ENCODE peak calls at places on chromosomes 12 and 14, in ten cellular contexts. One of them, this sample, is unnamed.

GRCh38 chr12:8065991-8066594 is at the start of gene C3AR1:
- DNase-seq in GM12878: no peak
- DNase-seq in cardiac fibroblast: peak
- DNase-seq in lower lobe of right lung: no peak
- DNase-seq in lower leg skin: no peak
- DNase-seq in cardiac muscle cell: peak
- DNase-seq in tibial artery: no peak
- DNase-seq in fibroblast of pulmonary artery: peak
- DNase-seq in AG10803: peak
- DNase-seq in stomach: no peak
- DNase-seq in this sample: peak

GRCh38 chr12:2980630-2981029 is 21.4 kb downstream of the TEAD4 start:
- DNase-seq in GM12878: no peak
- DNase-seq in cardiac muscle cell: no peak
- DNase-seq in cardiac fibroblast: no peak
- DNase-seq in fibroblast of pulmonary artery: no peak
- DNase-seq in tibial artery: no peak
- DNase-seq in lower leg skin: no peak
- DNase-seq in AG10803: no peak
- DNase-seq in lower lobe of right lung: no peak
- DNase-seq in stomach: no peak
- DNase-seq in this sample: no peak

GRCh38 chr12:130658561-130658960 is 57.5 kb downstream of the RIMBP2 start:
- DNase-seq in lower leg skin: no peak
- DNase-seq in fibroblast of pulmonary artery: no peak
- DNase-seq in lower lobe of right lung: no peak
- DNase-seq in cardiac fibroblast: no peak
- DNase-seq in AG10803: no peak
- DNase-seq in cardiac muscle cell: no peak
- DNase-seq in tibial artery: no peak
- DNase-seq in GM12878: no peak
- DNase-seq in stomach: no peak
- DNase-seq in this sample: no peak

GRCh38 chr12:131456301-131457027 is 254.4 kb upstream of the SFSWAP start:
- DNase-seq in lower lobe of right lung: no peak
- DNase-seq in tibial artery: no peak
- DNase-seq in cardiac muscle cell: no peak
- DNase-seq in AG10803: no peak
- DNase-seq in stomach: peak
- DNase-seq in fibroblast of pulmonary artery: no peak
- DNase-seq in lower leg skin: no peak
- DNase-seq in GM12878: no peak
- DNase-seq in cardiac fibroblast: no peak
- DNase-seq in this sample: no peak

GRCh38 chr14:28756896-28757570 is 9.6 kb upstream of the FOXG1 start:
- DNase-seq in tibial artery: no peak
- DNase-seq in GM12878: no peak
- DNase-seq in fibroblast of pulmonary artery: peak
- DNase-seq in stomach: no peak
- DNase-seq in lower lobe of right lung: no peak
- DNase-seq in cardiac muscle cell: peak
- DNase-seq in AG10803: peak
- DNase-seq in lower leg skin: no peak
- DNase-seq in cardiac fibroblast: peak
- DNase-seq in this sample: peak

GRCh38 chr12:102059343-102059742 is 2.4 kb downstream of the WASHC3 start:
- DNase-seq in stomach: no peak
- DNase-seq in cardiac fibroblast: no peak
- DNase-seq in cardiac muscle cell: no peak
- DNase-seq in tibial artery: no peak
- DNase-seq in GM12878: no peak
- DNase-seq in AG10803: no peak
- DNase-seq in fibroblast of pulmonary artery: no peak
- DNase-seq in lower leg skin: no peak
- DNase-seq in lower lobe of right lung: no peak
- DNase-seq in this sample: peak

GRCh38 chr12:75705749-75706719 is 194.6 kb upstream of the KRR1 start:
- DNase-seq in cardiac fibroblast: peak
- DNase-seq in fibroblast of pulmonary artery: peak
- DNase-seq in lower leg skin: no peak
- DNase-seq in stomach: no peak
- DNase-seq in tibial artery: no peak
- DNase-seq in GM12878: no peak
- DNase-seq in AG10803: peak
- DNase-seq in lower lobe of right lung: no peak
- DNase-seq in cardiac muscle cell: peak
- DNase-seq in this sample: peak

GRCh38 chr12:12998248-12998647 is 1.8 kb downstream of the HEBP1 start:
- DNase-seq in cardiac muscle cell: no peak
- DNase-seq in fibroblast of pulmonary artery: no peak
- DNase-seq in AG10803: no peak
- DNase-seq in lower lobe of right lung: no peak
- DNase-seq in stomach: no peak
- DNase-seq in lower leg skin: no peak
- DNase-seq in tibial artery: no peak
- DNase-seq in cardiac fibroblast: no peak
- DNase-seq in GM12878: no peak
- DNase-seq in this sample: no peak

GRCh38 chr12:108647199-108647935 is 13.7 kb upstream of the SELPLG start:
- DNase-seq in stomach: no peak
- DNase-seq in cardiac muscle cell: no peak
- DNase-seq in lower leg skin: no peak
- DNase-seq in cardiac fibroblast: no peak
- DNase-seq in tibial artery: no peak
- DNase-seq in AG10803: no peak
- DNase-seq in lower lobe of right lung: no peak
- DNase-seq in GM12878: no peak
- DNase-seq in fibroblast of pulmonary artery: no peak
- DNase-seq in this sample: no peak

GRCh38 chr12:116870306-116870705 is 10.9 kb downstream of the HRK start:
- DNase-seq in AG10803: no peak
- DNase-seq in GM12878: no peak
- DNase-seq in lower leg skin: no peak
- DNase-seq in tibial artery: no peak
- DNase-seq in lower lobe of right lung: no peak
- DNase-seq in cardiac muscle cell: no peak
- DNase-seq in cardiac fibroblast: no peak
- DNase-seq in fibroblast of pulmonary artery: no peak
- DNase-seq in stomach: no peak
- DNase-seq in this sample: no peak
- TF ChIP-seq CTCF in AG10803: no peak
- TF ChIP-seq CTCF in GM12878: no peak
- TF ChIP-seq CTCF in lower leg skin: no peak
- TF ChIP-seq CTCF in tibial artery: no peak
- TF ChIP-seq CTCF in lower lobe of right lung: no peak
- TF ChIP-seq CTCF in cardiac muscle cell: no peak
- TF ChIP-seq CTCF in cardiac fibroblast: no peak
- TF ChIP-seq CTCF in fibroblast of pulmonary artery: no peak
- TF ChIP-seq CTCF in stomach: no peak
- TF ChIP-seq CTCF in this sample: no peak

GRCh38 chr14:54192610-54193009 is 204.2 kb upstream of the CDKN3 start:
- DNase-seq in AG10803: no peak
- DNase-seq in GM12878: no peak
- DNase-seq in lower leg skin: no peak
- DNase-seq in stomach: no peak
- DNase-seq in tibial artery: no peak
- DNase-seq in cardiac muscle cell: no peak
- DNase-seq in cardiac fibroblast: no peak
- DNase-seq in lower lobe of right lung: no peak
- DNase-seq in fibroblast of pulmonary artery: no peak
- DNase-seq in this sample: no peak
- H3K4me3 ChIP-seq in AG10803: no peak
- H3K4me3 ChIP-seq in GM12878: no peak
- H3K4me3 ChIP-seq in lower leg skin: no peak
- H3K4me3 ChIP-seq in stomach: no peak
- H3K4me3 ChIP-seq in tibial artery: no peak
- H3K4me3 ChIP-seq in cardiac muscle cell: no peak
- H3K4me3 ChIP-seq in cardiac fibroblast: no peak
- H3K4me3 ChIP-seq in lower lobe of right lung: no peak
- H3K4me3 ChIP-seq in fibroblast of pulmonary artery: no peak
- H3K4me3 ChIP-seq in this sample: no peak

GRCh38 chr12:46374286-46374685 is 1.7 kb upstream of the SLC38A2 start:
- DNase-seq in lower leg skin: no peak
- DNase-seq in GM12878: no peak
- DNase-seq in fibroblast of pulmonary artery: no peak
- DNase-seq in stomach: no peak
- DNase-seq in tibial artery: no peak
- DNase-seq in cardiac fibroblast: no peak
- DNase-seq in cardiac muscle cell: no peak
- DNase-seq in AG10803: no peak
- DNase-seq in lower lobe of right lung: no peak
- DNase-seq in this sample: no peak

GRCh38 chr12:46374711-46375110 is 2.1 kb upstream of the SLC38A2 start:
- DNase-seq in lower lobe of right lung: no peak
- DNase-seq in tibial artery: no peak
- DNase-seq in lower leg skin: no peak
- DNase-seq in stomach: no peak
- DNase-seq in cardiac muscle cell: no peak
- DNase-seq in cardiac fibroblast: no peak
- DNase-seq in AG10803: no peak
- DNase-seq in fibroblast of pulmonary artery: no peak
- DNase-seq in GM12878: no peak
- DNase-seq in this sample: no peak

GRCh38 chr12:46372852-46373302 is 304 bp upstream of the SLC38A2 start:
- DNase-seq in lower leg skin: no peak
- DNase-seq in lower lobe of right lung: no peak
- DNase-seq in tibial artery: no peak
- DNase-seq in stomach: no peak
- DNase-seq in fibroblast of pulmonary artery: no peak
- DNase-seq in GM12878: no peak
- DNase-seq in cardiac fibroblast: no peak
- DNase-seq in AG10803: no peak
- DNase-seq in cardiac muscle cell: no peak
- DNase-seq in this sample: no peak

GRCh38 chr12:46372131-46372851 is at the start of gene SLC38A2:
- DNase-seq in lower lobe of right lung: peak
- DNase-seq in GM12878: no peak
- DNase-seq in stomach: peak
- DNase-seq in cardiac muscle cell: peak
- DNase-seq in tibial artery: peak
- DNase-seq in AG10803: peak
- DNase-seq in cardiac fibroblast: peak
- DNase-seq in fibroblast of pulmonary artery: peak
- DNase-seq in lower leg skin: peak
- DNase-seq in this sample: peak

DNA sequence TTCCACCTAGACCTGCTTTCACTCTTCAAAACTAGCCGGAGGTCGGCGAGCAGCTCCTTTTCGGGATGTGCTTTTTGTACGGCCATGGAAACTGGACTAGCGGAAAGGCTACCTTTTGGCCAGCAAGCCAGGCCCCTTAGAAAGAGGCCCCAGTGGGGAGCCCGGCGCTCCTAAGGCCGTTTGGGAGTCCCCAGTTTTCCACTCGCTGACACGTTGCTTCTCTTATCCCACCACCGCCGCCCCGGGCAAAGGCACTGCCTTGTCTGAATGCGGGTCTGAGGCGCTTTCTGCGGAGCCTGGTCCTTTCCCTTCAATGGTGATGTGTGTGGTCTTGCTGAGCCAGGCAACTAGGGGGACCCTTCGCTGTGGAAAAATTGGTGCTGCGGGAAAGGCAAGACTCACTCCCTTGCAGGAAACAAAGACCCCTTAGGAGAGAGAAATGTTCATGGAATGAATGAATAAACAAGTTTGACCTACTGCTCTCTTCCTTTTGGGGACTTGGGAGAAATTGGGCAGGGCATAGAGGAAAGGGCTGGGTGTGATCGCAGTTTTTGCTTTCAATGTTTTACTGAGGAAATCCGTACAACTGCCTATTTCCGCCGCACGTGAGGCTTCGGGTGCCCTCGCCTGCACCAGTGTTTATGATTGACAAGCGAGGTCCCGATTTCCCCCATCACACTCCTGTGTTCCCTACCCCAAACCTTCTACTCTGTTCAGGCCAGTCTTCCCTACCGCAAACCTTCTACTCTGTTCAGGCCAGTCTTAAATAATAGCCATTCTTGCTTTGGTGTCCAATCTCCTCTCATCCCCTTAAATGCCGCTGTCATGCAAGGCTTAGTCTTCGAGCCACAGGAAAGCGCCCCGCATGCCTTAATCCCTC is 970 bp upstream of the SLC38A2 start:
- DNase-seq in stomach: peak
- DNase-seq in tibial artery: peak
- DNase-seq in GM12878: no peak
- DNase-seq in cardiac fibroblast: peak
- DNase-seq in fibroblast of pulmonary artery: peak
- DNase-seq in lower leg skin: peak
- DNase-seq in lower lobe of right lung: peak
- DNase-seq in cardiac muscle cell: peak
- DNase-seq in AG10803: no peak
- DNase-seq in this sample: no peak
- TF ChIP-seq CTCF in stomach: no peak
- TF ChIP-seq CTCF in tibial artery: no peak
- TF ChIP-seq CTCF in GM12878: no peak
- TF ChIP-seq CTCF in cardiac fibroblast: peak
- TF ChIP-seq CTCF in fibroblast of pulmonary artery: peak
- TF ChIP-seq CTCF in lower leg skin: no peak
- TF ChIP-seq CTCF in lower lobe of right lung: peak
- TF ChIP-seq CTCF in cardiac muscle cell: peak
- TF ChIP-seq CTCF in AG10803: peak
- TF ChIP-seq CTCF in this sample: no peak

GRCh38 chr14:23441076-23441475 is 5.6 kb upstream of the MYH7 start:
- DNase-seq in stomach: no peak
- DNase-seq in lower lobe of right lung: no peak
- DNase-seq in cardiac fibroblast: peak
- DNase-seq in tibial artery: no peak
- DNase-seq in GM12878: no peak
- DNase-seq in fibroblast of pulmonary artery: peak
- DNase-seq in AG10803: no peak
- DNase-seq in cardiac muscle cell: peak
- DNase-seq in lower leg skin: no peak
- DNase-seq in this sample: peak

GRCh38 chr14:23443881-23444280 is 8.4 kb upstream of the MYH7 start:
- DNase-seq in lower leg skin: no peak
- DNase-seq in tibial artery: no peak
- DNase-seq in GM12878: no peak
- DNase-seq in fibroblast of pulmonary artery: no peak
- DNase-seq in lower lobe of right lung: no peak
- DNase-seq in stomach: no peak
- DNase-seq in AG10803: no peak
- DNase-seq in cardiac fibroblast: no peak
- DNase-seq in cardiac muscle cell: no peak
- DNase-seq in this sample: no peak

GRCh38 chr14:23443411-23443812 is 8.0 kb upstream of the MYH7 start:
- DNase-seq in GM12878: no peak
- DNase-seq in tibial artery: peak
- DNase-seq in lower leg skin: no peak
- DNase-seq in lower lobe of right lung: no peak
- DNase-seq in fibroblast of pulmonary artery: no peak
- DNase-seq in AG10803: no peak
- DNase-seq in cardiac fibroblast: no peak
- DNase-seq in stomach: no peak
- DNase-seq in cardiac muscle cell: no peak
- DNase-seq in this sample: no peak

GRCh38 chr14:23444314-23444713 is 8.9 kb upstream of the MYH7 start:
- DNase-seq in lower lobe of right lung: no peak
- DNase-seq in GM12878: no peak
- DNase-seq in stomach: no peak
- DNase-seq in AG10803: no peak
- DNase-seq in cardiac muscle cell: no peak
- DNase-seq in cardiac fibroblast: no peak
- DNase-seq in fibroblast of pulmonary artery: no peak
- DNase-seq in tibial artery: no peak
- DNase-seq in lower leg skin: no peak
- DNase-seq in this sample: no peak

GRCh38 chr14:23442721-23443356 is 7.4 kb upstream of the MYH7 start:
- DNase-seq in cardiac fibroblast: no peak
- DNase-seq in stomach: no peak
- DNase-seq in cardiac muscle cell: no peak
- DNase-seq in AG10803: no peak
- DNase-seq in lower leg skin: no peak
- DNase-seq in fibroblast of pulmonary artery: no peak
- DNase-seq in tibial artery: peak
- DNase-seq in lower lobe of right lung: no peak
- DNase-seq in GM12878: no peak
- DNase-seq in this sample: no peak
- H3K4me3 ChIP-seq in cardiac fibroblast: no peak
- H3K4me3 ChIP-seq in stomach: no peak
- H3K4me3 ChIP-seq in cardiac muscle cell: peak
- H3K4me3 ChIP-seq in AG10803: no peak
- H3K4me3 ChIP-seq in lower leg skin: no peak
- H3K4me3 ChIP-seq in fibroblast of pulmonary artery: no peak
- H3K4me3 ChIP-seq in tibial artery: no peak
- H3K4me3 ChIP-seq in lower lobe of right lung: no peak
- H3K4me3 ChIP-seq in GM12878: no peak
- H3K4me3 ChIP-seq in this sample: no peak

This sample was measured in fibroblast of mammary gland.